ENCODE peak calls at places on chromosome 19, in six cellular contexts. One of them, this sample, is unnamed. For H3K4me1, the result is how much of the 10 kb centered on the place peaks cover.

GRCh38 chr19:13013649-13014048 is 18.4 kb downstream of the NFIX start:
- DNase-seq in breast epithelium: no peak
- DNase-seq in small intestine: no peak
- DNase-seq in GM23248: peak
- DNase-seq in adrenal gland: no peak
- DNase-seq in CD8-positive, alpha-beta T cell: no peak
- DNase-seq in this sample: no peak

GRCh38 chr19:42540071-42540553 is 11.8 kb upstream of the CEACAM1 start:
- DNase-seq in breast epithelium: no peak
- DNase-seq in small intestine: no peak
- DNase-seq in GM23248: peak
- DNase-seq in adrenal gland: peak
- DNase-seq in CD8-positive, alpha-beta T cell: no peak
- DNase-seq in this sample: no peak

GRCh38 chr19:55482128-55482961 is 2.6 kb upstream of the NAT14 start:
- DNase-seq in breast epithelium: no peak
- DNase-seq in small intestine: no peak
- DNase-seq in GM23248: no peak
- DNase-seq in adrenal gland: no peak
- DNase-seq in CD8-positive, alpha-beta T cell: no peak
- DNase-seq in this sample: no peak

GRCh38 chr19:1057185-1057857 is 9.6 kb upstream of the ARHGAP45 start:
- DNase-seq in breast epithelium: no peak
- DNase-seq in small intestine: peak
- DNase-seq in GM23248: peak
- DNase-seq in adrenal gland: no peak
- DNase-seq in CD8-positive, alpha-beta T cell: peak
- DNase-seq in this sample: no peak

GRCh38 chr19:34990578-34991192 is 9.4 kb upstream of the GRAMD1A start:
- DNase-seq in breast epithelium: no peak
- DNase-seq in small intestine: no peak
- DNase-seq in GM23248: no peak
- DNase-seq in adrenal gland: no peak
- DNase-seq in CD8-positive, alpha-beta T cell: no peak
- DNase-seq in this sample: no peak

GRCh38 chr19:44232867-44233266 is 20.5 kb downstream of the ZNF227 start:
- DNase-seq in breast epithelium: no peak
- DNase-seq in small intestine: no peak
- DNase-seq in GM23248: no peak
- DNase-seq in adrenal gland: no peak
- DNase-seq in CD8-positive, alpha-beta T cell: no peak
- DNase-seq in this sample: no peak

GRCh38 chr19:10510301-10510802 is 6.9 kb downstream of the S1PR5 start:
- DNase-seq in breast epithelium: no peak
- DNase-seq in small intestine: no peak
- DNase-seq in GM23248: peak
- DNase-seq in adrenal gland: no peak
- DNase-seq in CD8-positive, alpha-beta T cell: peak
- DNase-seq in this sample: no peak

GRCh38 chr19:13102666-13103584 is at the start of gene LYL1:
- DNase-seq in breast epithelium: no peak
- DNase-seq in small intestine: peak
- DNase-seq in GM23248: no peak
- DNase-seq in adrenal gland: peak
- DNase-seq in CD8-positive, alpha-beta T cell: peak
- DNase-seq in this sample: peak

GRCh38 chr19:10718205-10719196 is 622 bp downstream of the DNM2 start:
- DNase-seq in breast epithelium: no peak
- DNase-seq in small intestine: peak
- DNase-seq in GM23248: peak
- DNase-seq in adrenal gland: peak
- DNase-seq in CD8-positive, alpha-beta T cell: peak
- DNase-seq in this sample: no peak

GRCh38 chr19:33905473-33905936 is 108.8 kb downstream of the KCTD15 start:
- DNase-seq in breast epithelium: peak
- DNase-seq in small intestine: no peak
- DNase-seq in GM23248: no peak
- DNase-seq in adrenal gland: peak
- DNase-seq in CD8-positive, alpha-beta T cell: no peak
- DNase-seq in this sample: no peak

GRCh38 chr19:46373573-46374359 is 26.9 kb downstream of the PPP5C start:
- DNase-seq in breast epithelium: peak
- DNase-seq in small intestine: peak
- DNase-seq in GM23248: peak
- DNase-seq in adrenal gland: peak
- DNase-seq in CD8-positive, alpha-beta T cell: no peak
- DNase-seq in this sample: peak

GRCh38 chr19:46718157-46718933 is 1.4 kb upstream of the PRKD2 start:
- DNase-seq in breast epithelium: no peak
- DNase-seq in small intestine: peak
- DNase-seq in GM23248: peak
- DNase-seq in adrenal gland: peak
- DNase-seq in CD8-positive, alpha-beta T cell: peak
- DNase-seq in this sample: peak

GRCh38 chr19:28764066-28764465 is 448.9 kb downstream of the UQCRFS1 start:
- DNase-seq in breast epithelium: no peak
- DNase-seq in small intestine: no peak
- DNase-seq in GM23248: no peak
- DNase-seq in adrenal gland: no peak
- DNase-seq in CD8-positive, alpha-beta T cell: no peak
- DNase-seq in this sample: no peak

GRCh38 chr19:32294871-32295438 is 50.5 kb upstream of the ZNF507 start:
- DNase-seq in breast epithelium: no peak
- DNase-seq in small intestine: no peak
- DNase-seq in GM23248: no peak
- DNase-seq in adrenal gland: no peak
- DNase-seq in CD8-positive, alpha-beta T cell: no peak
- DNase-seq in this sample: no peak

GRCh38 chr19:52464798-52465470 is 11.6 kb downstream of the ZNF578 start:
- DNase-seq in breast epithelium: no peak
- DNase-seq in small intestine: no peak
- DNase-seq in GM23248: peak
- DNase-seq in adrenal gland: no peak
- DNase-seq in CD8-positive, alpha-beta T cell: no peak
- DNase-seq in this sample: no peak

GRCh38 chr19:45906221-45906620 is 3.8 kb upstream of the MYPOP start:
- DNase-seq in breast epithelium: no peak
- DNase-seq in small intestine: no peak
- DNase-seq in GM23248: peak
- DNase-seq in adrenal gland: no peak
- DNase-seq in CD8-positive, alpha-beta T cell: no peak
- DNase-seq in this sample: no peak

GRCh38 chr19:18460313-18460712 is 22.4 kb upstream of the ISYNA1 start:
- DNase-seq in breast epithelium: no peak
- DNase-seq in small intestine: no peak
- DNase-seq in GM23248: peak
- DNase-seq in adrenal gland: peak
- DNase-seq in CD8-positive, alpha-beta T cell: no peak
- DNase-seq in this sample: peak
- H3K4me1 ChIP-seq in breast epithelium: under half
- H3K4me1 ChIP-seq in small intestine: under half
- H3K4me1 ChIP-seq in GM23248: under half
- H3K4me1 ChIP-seq in adrenal gland: half or more
- H3K4me1 ChIP-seq in CD8-positive, alpha-beta T cell: under half
- H3K4me1 ChIP-seq in this sample: under half

GRCh38 chr19:16611121-16611520 is 16.9 kb downstream of the MED26 start:
- DNase-seq in breast epithelium: no peak
- DNase-seq in small intestine: no peak
- DNase-seq in GM23248: no peak
- DNase-seq in adrenal gland: no peak
- DNase-seq in CD8-positive, alpha-beta T cell: no peak
- DNase-seq in this sample: no peak
- H3K4me1 ChIP-seq in breast epithelium: under half
- H3K4me1 ChIP-seq in small intestine: under half
- H3K4me1 ChIP-seq in GM23248: under half
- H3K4me1 ChIP-seq in adrenal gland: half or more
- H3K4me1 ChIP-seq in CD8-positive, alpha-beta T cell: under half
- H3K4me1 ChIP-seq in this sample: under half

DNA sequence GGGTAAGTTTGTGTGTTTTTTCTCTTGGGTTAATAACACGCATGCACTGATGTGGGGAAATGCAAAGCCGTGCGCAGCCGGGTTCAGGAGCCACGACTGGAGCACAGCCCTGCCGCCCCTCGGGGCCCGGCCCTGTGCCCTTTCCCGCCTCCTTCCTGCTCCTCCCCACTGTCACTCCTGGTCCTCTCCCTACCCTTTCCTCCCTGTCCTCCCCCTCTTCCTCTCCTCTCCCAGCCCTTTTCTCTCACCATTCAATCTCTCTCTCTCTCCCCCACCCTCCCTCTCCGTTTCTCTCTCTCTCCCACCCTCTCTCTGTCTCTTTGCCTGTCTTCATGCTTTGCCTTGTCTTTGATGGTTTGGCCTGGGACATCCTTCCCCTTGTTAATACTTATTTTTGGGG is 27.2 kb downstream of the PLEKHJ1 start:
- DNase-seq in breast epithelium: no peak
- DNase-seq in small intestine: no peak
- DNase-seq in GM23248: no peak
- DNase-seq in adrenal gland: no peak
- DNase-seq in CD8-positive, alpha-beta T cell: no peak
- DNase-seq in this sample: no peak
- H3K4me1 ChIP-seq in breast epithelium: under half
- H3K4me1 ChIP-seq in small intestine: under half
- H3K4me1 ChIP-seq in GM23248: under half
- H3K4me1 ChIP-seq in adrenal gland: under half
- H3K4me1 ChIP-seq in CD8-positive, alpha-beta T cell: under half
- H3K4me1 ChIP-seq in this sample: under half

DNA sequence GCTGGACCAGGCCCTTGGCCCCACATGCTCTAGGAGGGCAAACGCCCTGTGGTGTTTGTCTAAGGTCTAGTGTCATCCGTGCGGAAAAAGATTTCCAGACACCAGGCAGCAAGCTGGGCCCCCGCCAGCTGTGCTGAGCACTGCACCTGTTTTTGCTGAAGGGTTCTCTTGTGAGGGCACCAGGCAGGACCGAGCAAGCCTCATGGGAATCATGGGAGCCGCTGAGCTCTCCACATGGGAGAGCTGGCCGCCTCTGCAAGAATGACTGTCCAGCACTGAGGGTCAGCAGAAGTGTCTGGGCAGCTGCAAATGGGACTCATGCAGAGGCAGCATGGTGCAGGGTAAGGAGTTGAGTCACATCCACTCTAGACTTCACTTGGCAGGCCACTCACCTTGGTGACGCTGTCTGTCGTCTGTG is 12.0 kb downstream of the B3GNT8 start:
- DNase-seq in breast epithelium: no peak
- DNase-seq in small intestine: no peak
- DNase-seq in GM23248: no peak
- DNase-seq in adrenal gland: no peak
- DNase-seq in CD8-positive, alpha-beta T cell: no peak
- DNase-seq in this sample: peak
- H3K4me1 ChIP-seq in breast epithelium: under half
- H3K4me1 ChIP-seq in small intestine: under half
- H3K4me1 ChIP-seq in GM23248: under half
- H3K4me1 ChIP-seq in adrenal gland: under half
- H3K4me1 ChIP-seq in CD8-positive, alpha-beta T cell: under half
- H3K4me1 ChIP-seq in this sample: under half

GRCh38 chr19:4368128-4368820 is 24.9 kb downstream of the MPND start:
- DNase-seq in breast epithelium: no peak
- DNase-seq in small intestine: no peak
- DNase-seq in GM23248: no peak
- DNase-seq in adrenal gland: no peak
- DNase-seq in CD8-positive, alpha-beta T cell: no peak
- DNase-seq in this sample: no peak

GRCh38 chr19:4370418-4371041 is 27.2 kb downstream of the MPND start:
- DNase-seq in breast epithelium: no peak
- DNase-seq in small intestine: no peak
- DNase-seq in GM23248: no peak
- DNase-seq in adrenal gland: no peak
- DNase-seq in CD8-positive, alpha-beta T cell: no peak
- DNase-seq in this sample: no peak

GRCh38 chr19:4367781-4368127 is 24.4 kb downstream of the MPND start:
- DNase-seq in breast epithelium: no peak
- DNase-seq in small intestine: no peak
- DNase-seq in GM23248: no peak
- DNase-seq in adrenal gland: no peak
- DNase-seq in CD8-positive, alpha-beta T cell: no peak
- DNase-seq in this sample: no peak

GRCh38 chr19:4369888-4370260 is 26.5 kb downstream of the MPND start:
- DNase-seq in breast epithelium: no peak
- DNase-seq in small intestine: peak
- DNase-seq in GM23248: no peak
- DNase-seq in adrenal gland: peak
- DNase-seq in CD8-positive, alpha-beta T cell: peak
- DNase-seq in this sample: peak

GRCh38 chr19:4369109-4369887 is 25.9 kb downstream of the MPND start:
- DNase-seq in breast epithelium: peak
- DNase-seq in small intestine: peak
- DNase-seq in GM23248: peak
- DNase-seq in adrenal gland: no peak
- DNase-seq in CD8-positive, alpha-beta T cell: peak
- DNase-seq in this sample: peak
- H3K4me1 ChIP-seq in breast epithelium: under half
- H3K4me1 ChIP-seq in small intestine: under half
- H3K4me1 ChIP-seq in GM23248: half or more
- H3K4me1 ChIP-seq in adrenal gland: half or more
- H3K4me1 ChIP-seq in CD8-positive, alpha-beta T cell: under half
- H3K4me1 ChIP-seq in this sample: half or more